ENCODE peak calls at places on chromosome 17, in six cellular contexts. O is Peyer's patch; M is BJ; K is stimulated activated CD4-positive, alpha-beta T cell treated with anti-CD3 and anti-CD28 coated beads, Interleukin-4, amount 100 ng/mL, for 4 hours; I is SIG-M5; N is thoracic aorta. G is an unnamed sample.

GRCh38 chr17:82384730-82385429 is 13.3 kb downstream of the UTS2R start:
- DNase-seq in N (peak; percentile 45), O (no peak), M (no peak), K (no peak), I (no peak), G (no peak)

GRCh38 chr17:41895617-41896016 is 23.1 kb downstream of the ACLY start:
- DNase-seq in O (no peak), N (no peak), M (no peak), K (no peak), I (no peak), G (no peak)

GRCh38 chr17:58330997-58331814 is 2.6 kb upstream of the TSPOAP1 start:
- DNase-seq in N (no peak), O (peak; percentile 47), I (no peak), M (no peak), K (peak; percentile 79), G (peak; percentile 58)

GRCh38 chr17:5078106-5079028 is at the start of gene ZFP3:
- DNase-seq in M (peak; percentile 23), K (peak; percentile 70), N (no peak), O (peak; percentile 93), I (no peak), G (peak; percentile 80)

GRCh38 chr17:32341857-32342602 is at the start of gene C17orf75:
- DNase-seq in M (no peak), K (peak; percentile 81), N (no peak), O (peak; percentile 84), I (no peak), G (peak; percentile 72)

GRCh38 chr17:5665164-5665563 is 80.9 kb upstream of the NLRP1 start:
- DNase-seq in I (no peak), N (no peak), M (no peak), O (no peak), K (no peak), G (no peak)

GRCh38 chr17:65544658-65545057 is 16.8 kb downstream of the AXIN2 start:
- DNase-seq in O (peak; percentile 32), K (no peak), I (no peak), M (no peak), N (no peak), G (no peak)

GRCh38 chr17:75428775-75429469 is 23.4 kb upstream of the GRB2 start:
- DNase-seq in O (no peak), N (peak; percentile 45), I (peak; percentile 30), M (peak; percentile 29), K (no peak), G (no peak)

GRCh38 chr17:29613371-29613837 is 9.3 kb downstream of the CORO6 start:
- DNase-seq in K (peak; percentile 95), N (peak; percentile 72), I (no peak), M (no peak), O (peak; percentile 98), G (peak; percentile 91)

GRCh38 chr17:66469890-66470289 is 167.5 kb downstream of the PRKCA start:
- DNase-seq in N (no peak), M (no peak), O (no peak), K (no peak), I (no peak), G (no peak)

GRCh38 chr17:67019126-67019507 is 25.2 kb upstream of the CACNG1 start:
- DNase-seq in K (no peak), M (no peak), N (no peak), O (no peak), I (no peak), G (no peak)

GRCh38 chr17:8138366-8138671 is 13.9 kb downstream of the PER1 start:
- DNase-seq in O (no peak), M (no peak), I (no peak), N (no peak), K (no peak), G (no peak)

GRCh38 chr17:73265646-73266640 is 4.3 kb upstream of the CPSF4L start:
- DNase-seq in N (no peak), M (no peak), K (no peak), O (no peak), I (no peak), G (no peak)

GRCh38 chr17:76414334-76415295 is 30.2 kb downstream of the SPHK1 start:
- DNase-seq in O (peak; percentile 29), M (no peak), N (peak; percentile 11), I (no peak), K (no peak), G (no peak)

GRCh38 chr17:82767041-82767754 is 15.3 kb downstream of the TBCD start:
- DNase-seq in N (no peak), M (no peak), O (no peak), K (peak; percentile 32), I (no peak), G (no peak)

GRCh38 chr17:61970030-61970429 is 42.2 kb upstream of the INTS2 start:
- DNase-seq in O (no peak), I (peak; percentile 45), N (no peak), M (no peak), K (no peak), G (no peak)

GRCh38 chr17:81888988-81889595 is 2.3 kb downstream of the ALYREF start:
- DNase-seq in I (no peak), K (no peak), O (no peak), M (no peak), N (no peak), G (no peak)

GRCh38 chr17:39486242-39486641 is 25.0 kb downstream of the CDK12 start:
- DNase-seq in M (peak; percentile 46), I (no peak), O (no peak), K (no peak), N (no peak), G (no peak)

GRCh38 chr17:66975614-66976378 is 11.3 kb downstream of the CACNG4 start:
- DNase-seq in M (no peak), I (no peak), O (no peak), K (no peak), N (no peak), G (no peak)

GRCh38 chr17:73232587-73233373 is 28.9 kb downstream of the CPSF4L start:
- DNase-seq in M (no peak), I (no peak), N (no peak), K (peak; percentile 24), O (peak; percentile 65), G (no peak)

GRCh38 chr17:27603446-27603820 is 27.6 kb upstream of the LGALS9 start:
- DNase-seq in I (no peak), N (no peak), K (no peak), M (no peak), O (no peak), G (no peak)